ENCODE peak calls at places on chromosomes 16 and 17, in four cellular contexts. R is lung, X is cardiac fibroblast, M is fibroblast of lung. E is an unnamed sample.

GRCh38 chr16:17375388-17376304 is 95.1 kb downstream of the XYLT1 start:
- DNase-seq in R (no peak), X (no peak), M (no peak), E (no peak)

GRCh38 chr17:83122834-83123233 is 43.4 kb downstream of the METRNL start:
- DNase-seq in R (no peak), X (no peak), M (peak), E (no peak)

GRCh38 chr16:67077871-67078270 is 31.9 kb upstream of the PHAF1 start:
- DNase-seq in R (no peak), X (no peak), M (no peak), E (no peak)

GRCh38 chr16:23694707-23695373 is 16.2 kb downstream of the PLK1 start:
- DNase-seq in R (no peak), X (peak), M (peak), E (no peak)

GRCh38 chr16:81517150-81517499 is 72.5 kb downstream of the CMIP start:
- DNase-seq in R (no peak), X (no peak), M (no peak), E (no peak)

GRCh38 chr17:43710101-43710500 is 48.4 kb upstream of the MEOX1 start:
- DNase-seq in R (no peak), X (no peak), M (no peak), E (no peak)

GRCh38 chr17:40556884-40557414 is 8.3 kb downstream of the CCR7 start:
- DNase-seq in R (peak), X (peak), M (no peak), E (peak)

GRCh38 chr16:50259334-50260205 is 6.8 kb upstream of the ADCY7 start:
- DNase-seq in R (no peak), X (peak), M (peak), E (peak)

GRCh38 chr16:89574681-89575246 is 794 bp upstream of the CPNE7 start:
- DNase-seq in R (no peak), X (peak), M (peak), E (peak)

GRCh38 chr17:39461911-39462641 is 790 bp downstream of the CDK12 start:
- DNase-seq in R (no peak), X (peak), M (peak), E (peak)

GRCh38 chr16:57107324-57107922 is 15.0 kb downstream of the CPNE2 start:
- DNase-seq in R (no peak), X (no peak), M (no peak), E (no peak)

GRCh38 chr16:75209944-75210343 is 3.0 kb upstream of the CTRB2 start:
- DNase-seq in R (no peak), X (no peak), M (no peak), E (no peak)

GRCh38 chr16:19926449-19927390 is 42.1 kb upstream of the GPRC5B start:
- DNase-seq in R (no peak), X (peak), M (peak), E (peak)

GRCh38 chr17:11493947-11494346 is 104.3 kb upstream of the DNAH9 start:
- DNase-seq in R (no peak), X (no peak), M (no peak), E (no peak)

GRCh38 chr16:27879601-27880247 is 183.8 kb downstream of the GSG1L start:
- DNase-seq in R (no peak), X (no peak), M (no peak), E (no peak)

GRCh38 chr16:16025214-16025968 is 76.0 kb downstream of the ABCC1 start:
- DNase-seq in R (no peak), X (peak), M (peak), E (peak)

GRCh38 chr17:1203111-1203966 is 23.6 kb upstream of the ABR start:
- DNase-seq in R (peak), X (peak), M (peak), E (peak)

GRCh38 chr16:63998-64913 is 8.2 kb downstream of the RHBDF1 start:
- DNase-seq in R (no peak), X (no peak), M (no peak), E (no peak)

GRCh38 chr17:17833664-17834357 is 3.0 kb downstream of the SREBF1 start:
- DNase-seq in R (no peak), X (no peak), M (no peak), E (no peak)

GRCh38 chr17:82050152-82050760 is 1.4 kb downstream of the RFNG start:
- DNase-seq in R (no peak), X (no peak), M (no peak), E (no peak)

GRCh38 chr16:1413684-1414531 is 596 bp downstream of the UNKL start:
- DNase-seq in R (peak), X (peak), M (peak), E (peak)

GRCh38 chr16:66295761-66296546 is 70.5 kb upstream of the CDH5 start:
- DNase-seq in R (no peak), X (no peak), M (no peak), E (no peak)

GRCh38 chr16:88303405-88303804 is 79.4 kb upstream of the ZNF469 start:
- DNase-seq in R (no peak), X (no peak), M (no peak), E (no peak)

GRCh38 chr16:88302666-88303065 is 80.1 kb upstream of the ZNF469 start:
- DNase-seq in R (no peak), X (no peak), M (no peak), E (no peak)

GRCh38 chr16:88306411-88306810 is 76.3 kb upstream of the ZNF469 start:
- DNase-seq in R (no peak), X (no peak), M (no peak), E (no peak)

GRCh38 chr16:88305176-88305575 is 77.6 kb upstream of the ZNF469 start:
- DNase-seq in R (no peak), X (no peak), M (no peak), E (no peak)

GRCh38 chr16:88303890-88304819 is 78.6 kb upstream of the ZNF469 start:
- DNase-seq in R (peak), X (peak), M (peak), E (peak)
- H3K4me3 ChIP-seq in R (no peak), X (no peak), M (no peak), E (peak)

GRCh38 chr17:73933164-73933766 is 270.2 kb upstream of the RPL38 start:
- DNase-seq in R (no peak), X (no peak), M (no peak), E (no peak)
- TF ChIP-seq CTCF in R (no peak), X (no peak), M (no peak), E (no peak)

DNA sequence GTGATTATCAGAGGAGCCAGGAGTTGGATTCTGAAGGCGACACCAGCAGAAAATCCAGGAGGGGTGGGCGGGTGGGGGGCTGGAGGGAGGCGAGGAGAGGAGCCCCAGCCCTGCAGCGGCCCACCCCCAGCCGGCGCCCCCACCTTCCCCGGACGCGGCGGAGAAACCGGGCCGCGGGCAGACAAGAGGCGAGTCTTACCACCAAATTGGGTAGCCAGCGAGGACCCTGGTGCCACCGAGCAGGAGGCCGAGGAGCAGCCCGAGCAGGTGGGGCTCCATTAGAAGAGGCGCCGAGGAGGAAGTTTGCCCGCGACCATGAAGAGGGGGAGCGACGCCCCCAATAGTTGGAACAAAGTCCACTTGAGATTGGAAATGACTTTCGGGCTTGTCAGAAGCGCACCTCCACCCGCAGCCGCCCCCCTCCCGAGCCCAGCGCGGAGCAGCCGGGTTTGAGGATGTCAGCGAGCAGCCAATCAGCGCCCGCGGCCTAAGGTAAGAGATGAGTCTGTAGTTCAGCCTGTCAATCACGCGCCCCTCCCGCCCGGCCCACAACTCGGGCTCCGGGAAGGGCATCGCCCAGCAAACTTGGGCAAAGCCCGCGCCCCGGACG is at the start of gene WNT3:
- DNase-seq in R (no peak), X (no peak), M (no peak), E (no peak)
- H3K4me3 ChIP-seq in R (peak), X (no peak), M (no peak), E (peak)

GRCh38 chr17:6045621-6046357 is 24.4 kb upstream of the WSCD1 start:
- DNase-seq in R (no peak), X (no peak), M (no peak), E (no peak)
- TF ChIP-seq CTCF in R (no peak), X (no peak), M (no peak), E (peak)

DNA sequence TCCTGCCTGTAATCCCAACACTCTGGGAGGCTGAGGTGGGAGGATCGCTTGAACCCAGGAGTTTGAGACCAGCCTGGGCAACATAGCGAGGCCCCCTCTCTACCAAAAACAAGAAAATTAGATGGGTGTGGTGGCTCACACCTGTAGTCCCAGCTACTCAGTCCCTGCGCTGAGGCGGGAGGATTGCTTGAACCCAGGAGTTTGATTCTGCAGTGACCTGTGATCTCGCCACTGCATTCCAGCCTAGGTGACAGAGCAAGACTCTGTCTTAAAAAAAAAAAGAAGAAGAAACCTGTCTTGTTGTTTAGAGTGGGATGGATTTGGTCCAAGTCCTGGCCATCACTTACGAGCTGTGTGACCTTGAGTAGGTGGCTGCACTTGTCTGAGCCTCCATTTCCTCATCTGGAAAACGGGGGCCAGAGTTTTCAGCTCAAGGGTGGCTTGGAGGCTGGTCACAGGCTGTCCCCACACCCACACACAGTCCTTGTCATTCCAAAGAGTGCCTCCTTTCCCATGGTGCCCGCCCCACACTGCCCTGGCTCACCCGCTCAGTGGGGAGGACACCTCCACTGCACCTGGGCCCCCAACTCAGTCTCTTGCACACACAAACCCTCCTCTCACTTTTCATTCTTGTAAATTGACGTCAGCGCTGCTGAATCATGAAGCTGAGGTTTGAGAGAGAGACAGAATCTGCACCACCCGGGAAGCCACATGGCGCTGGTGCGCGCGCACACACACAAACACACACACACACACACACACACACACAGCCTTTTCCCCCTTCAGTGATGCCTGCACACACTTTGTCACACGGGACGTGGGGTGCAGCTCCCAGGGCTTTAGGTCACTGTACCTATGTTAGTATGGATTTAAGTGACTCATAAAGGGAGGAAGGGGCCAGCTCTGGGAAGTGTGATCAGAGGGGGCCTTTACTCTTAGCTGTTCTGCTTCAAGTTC is 4.2 kb downstream of the SOCS1 start:
- DNase-seq in R (no peak), X (peak), M (peak), E (peak)
- H3K4me3 ChIP-seq in R (no peak), X (no peak), M (peak), E (peak)